ENCODE peak calls at places on chromosome 1, in eight cellular contexts. A is H54, X is adrenal gland, C is sigmoid colon, H is heart left ventricle, W is esophagus muscularis mucosa, M is tibial nerve, U is body of pancreas. V is an unnamed sample.
A peak's percentile ranks its signal among the peaks of the same experiment; 100 is the strongest.

GRCh38 chr1:90616395-90616794 is 100.7 kb downstream of the BARHL2 start:
- DNase-seq in W (no peak), H (no peak), A (no peak), M (no peak), X (peak; percentile 51), C (no peak), U (peak; percentile 11), V (no peak)

GRCh38 chr1:15649937-15650336 is 32.7 kb downstream of the DDI2 start:
- DNase-seq in H (no peak), M (no peak), X (no peak), A (no peak), U (no peak), C (no peak), W (no peak), V (no peak)

GRCh38 chr1:37731312-37732019 is 33.5 kb downstream of the EPHA10 start:
- DNase-seq in H (no peak), A (no peak), M (no peak), C (no peak), W (no peak), U (no peak), X (no peak), V (no peak)

GRCh38 chr1:59317343-59317742 is 20.4 kb downstream of the FGGY start:
- DNase-seq in M (no peak), X (no peak), W (no peak), C (no peak), H (no peak), A (no peak), U (no peak), V (no peak)

GRCh38 chr1:192565946-192566345 is 9.6 kb upstream of the RGS1 start:
- DNase-seq in A (no peak), X (no peak), W (no peak), H (no peak), C (no peak), M (no peak), U (no peak), V (no peak)

GRCh38 chr1:58768332-58768731 is 15.5 kb downstream of the JUN start:
- DNase-seq in X (no peak), A (no peak), H (no peak), C (no peak), U (no peak), M (no peak), W (no peak), V (no peak)

GRCh38 chr1:7384679-7385078 is 386.4 kb upstream of the VAMP3 start:
- DNase-seq in C (peak; percentile 55), W (peak; percentile 83), U (no peak), X (peak; percentile 44), H (no peak), A (no peak), M (no peak), V (no peak)

GRCh38 chr1:63512584-63512983 is 10.4 kb downstream of the ITGB3BP start:
- DNase-seq in M (no peak), A (no peak), W (no peak), C (no peak), H (no peak), X (no peak), U (no peak), V (no peak)

GRCh38 chr1:23528245-23528978 is 2.6 kb downstream of the E2F2 start:
- DNase-seq in W (peak; percentile 94), A (peak; percentile 78), H (peak; percentile 89), M (peak; percentile 77), C (peak; percentile 80), U (peak; percentile 83), X (peak; percentile 95), V (peak; percentile 98)

GRCh38 chr1:198915327-198916231 is 276.7 kb downstream of the PTPRC start:
- DNase-seq in W (no peak), U (no peak), C (no peak), H (no peak), X (no peak), M (no peak), A (no peak), V (no peak)

GRCh38 chr1:69700770-69701169 is 133.0 kb downstream of the LRRC7 start:
- DNase-seq in U (peak; percentile 22), C (no peak), M (no peak), H (no peak), X (no peak), W (no peak), A (no peak), V (no peak)

GRCh38 chr1:67897270-67897949 is 64.1 kb upstream of the GNG12 start:
- DNase-seq in A (no peak), M (no peak), C (no peak), W (no peak), U (no peak), X (no peak), H (no peak), V (no peak)

GRCh38 chr1:25795955-25796806 is 3.8 kb upstream of the SELENON start:
- DNase-seq in A (no peak), M (no peak), U (peak; percentile 72), C (no peak), W (no peak), H (no peak), X (no peak), V (no peak)

GRCh38 chr1:116334015-116334547 is 39.0 kb upstream of the ATP1A1 start:
- DNase-seq in X (peak; percentile 60), A (peak; percentile 37), H (peak; percentile 68), M (no peak), W (no peak), C (no peak), U (no peak), V (no peak)

GRCh38 chr1:201721131-201722049 is 107.6 kb upstream of the IPO9 start:
- DNase-seq in A (no peak), H (no peak), W (no peak), C (peak; percentile 82), U (no peak), M (no peak), X (no peak), V (no peak)

GRCh38 chr1:174023438-174023837 is 1.3 kb upstream of the RC3H1 start:
- DNase-seq in C (no peak), M (no peak), A (no peak), H (no peak), W (no peak), U (peak; percentile 62), X (no peak), V (no peak)

GRCh38 chr1:232499151-232499550 is 130.8 kb downstream of the SIPA1L2 start:
- DNase-seq in C (no peak), U (no peak), M (no peak), X (no peak), W (no peak), A (no peak), H (no peak), V (no peak)

GRCh38 chr1:60822252-60822651 is 260.1 kb upstream of the NFIA start:
- DNase-seq in W (no peak), X (no peak), U (no peak), C (no peak), A (no peak), H (no peak), M (no peak), V (no peak)

GRCh38 chr1:156499194-156499702 is 1.3 kb downstream of the MEF2D start:
- DNase-seq in X (peak; percentile 68), A (no peak), W (no peak), C (peak; percentile 67), H (no peak), M (no peak), U (no peak), V (peak; percentile 83)

GRCh38 chr1:156502396-156502748 is 1.8 kb upstream of the MEF2D start:
- DNase-seq in W (no peak), M (no peak), A (no peak), H (no peak), X (no peak), U (no peak), C (no peak), V (no peak)

GRCh38 chr1:156499703-156500577 is 635 bp downstream of the MEF2D start:
- DNase-seq in H (peak; percentile 85), C (peak; percentile 88), X (peak; percentile 78), A (no peak), W (no peak), U (peak; percentile 60), M (no peak), V (peak; percentile 51)

GRCh38 chr1:156500847-156501686 is 492 bp upstream of the MEF2D start:
- DNase-seq in C (peak; percentile 98), X (peak; percentile 97), H (peak; percentile 96), A (peak; percentile 96), M (peak; percentile 88), W (peak; percentile 99), U (peak; percentile 94), V (peak; percentile 99)

GRCh38 chr1:156500578-156500846 is at the start of gene MEF2D:
- DNase-seq in W (no peak), H (no peak), C (no peak), U (no peak), M (no peak), X (no peak), A (no peak), V (no peak)
- TF ChIP-seq POLR2A in W (peak; percentile 21), H (peak; percentile 91), C (no peak), U (peak; percentile 56), M (peak; percentile 93), X (peak; percentile 94), A (no peak), V (no peak)

GRCh38 chr1:248849637-248850036 is 9.2 kb downstream of the ZNF692 start:
- DNase-seq in U (no peak), M (no peak), W (no peak), A (no peak), X (no peak), H (no peak), C (no peak), V (no peak)

GRCh38 chr1:248847956-248848561 is 10.0 kb downstream of the ZNF672 start:
- DNase-seq in U (no peak), A (no peak), C (no peak), M (no peak), W (no peak), X (peak; percentile 51), H (no peak), V (no peak)

GRCh38 chr1:248848596-248848995 is 10.3 kb downstream of the ZNF692 start:
- DNase-seq in C (no peak), A (no peak), X (no peak), U (no peak), M (no peak), W (no peak), H (no peak), V (no peak)

GRCh38 chr1:248849152-248849551 is 9.7 kb downstream of the ZNF692 start:
- DNase-seq in M (no peak), W (no peak), U (no peak), C (peak; percentile 58), X (peak; percentile 51), A (no peak), H (no peak), V (no peak)

GRCh38 chr1:248847181-248847955 is 9.3 kb downstream of the ZNF672 start:
- DNase-seq in H (no peak), A (no peak), X (peak; percentile 50), C (no peak), W (no peak), M (no peak), U (no peak), V (no peak)
- TF ChIP-seq POLR2A in H (no peak), A (no peak), X (no peak), C (no peak), W (no peak), M (no peak), U (no peak), V (no peak)

GRCh38 chr1:20633190-20634064 is at the start of gene PINK1:
- DNase-seq in H (peak; percentile 84), W (peak; percentile 96), M (peak; percentile 62), U (peak; percentile 83), A (peak; percentile 54), X (peak; percentile 94), C (peak; percentile 90), V (peak; percentile 76)
- TF ChIP-seq POLR2A in H (peak; percentile 91), W (no peak), M (peak; percentile 86), U (peak; percentile 56), A (peak; percentile 41), X (peak; percentile 96), C (no peak), V (peak; percentile 68)

GRCh38 chr1:214280386-214281029 is 451 bp upstream of the SMYD2 start:
- DNase-seq in H (peak; percentile 60), U (peak; percentile 47), W (no peak), X (peak; percentile 71), A (peak; percentile 30), C (no peak), M (no peak), V (peak; percentile 88)
- TF ChIP-seq POLR2A in H (no peak), U (peak; percentile 20), W (no peak), X (no peak), A (peak; percentile 19), C (no peak), M (no peak), V (no peak)

V was measured in lower leg skin.